ENCODE peak calls at places on chromosome 9, in five cellular contexts. P is fibroblast of the aortic adventitia; Q is mammary epithelial cell; W is CD8-positive, alpha-beta T cell; G is upper lobe of right lung. O is an unnamed sample.

GRCh38 chr9:132769895-132770774 is 99.9 kb downstream of the GTF3C4 start:
- DNase-seq in P (peak; percentile 53), G (peak; percentile 87), Q (peak; percentile 31), W (peak; percentile 28), O (no peak)

GRCh38 chr9:97487107-97487506 is 14.4 kb upstream of the TMOD1 start:
- DNase-seq in G (no peak), W (no peak), P (no peak), Q (peak; percentile 49), O (no peak)

GRCh38 chr9:129319076-129319937 is 141.2 kb upstream of the IER5L start:
- DNase-seq in W (no peak), P (no peak), G (peak; percentile 63), Q (no peak), O (peak; percentile 80)

GRCh38 chr9:37676411-37676830 is 25.7 kb downstream of the FRMPD1 start:
- DNase-seq in G (no peak), P (no peak), Q (no peak), W (no peak), O (peak; percentile 56)

GRCh38 chr9:91489391-91489899 is 65.8 kb upstream of the NFIL3 start:
- DNase-seq in P (peak; percentile 72), Q (no peak), W (no peak), G (no peak), O (no peak)

GRCh38 chr9:83706703-83707517 is 848 bp downstream of the UBQLN1 start:
- DNase-seq in W (peak; percentile 21), P (no peak), Q (peak; percentile 12), G (peak; percentile 72), O (peak; percentile 51)

GRCh38 chr9:86079421-86080111 is 19.8 kb downstream of the GOLM1 start:
- DNase-seq in Q (no peak), W (no peak), G (no peak), P (peak; percentile 37), O (no peak)

GRCh38 chr9:21624675-21625477 is 142.8 kb upstream of the IFNE start:
- DNase-seq in W (no peak), Q (no peak), P (no peak), G (no peak), O (no peak)

GRCh38 chr9:38380872-38381534 is 11.5 kb upstream of the ALDH1B1 start:
- DNase-seq in W (no peak), P (no peak), G (no peak), Q (no peak), O (no peak)

GRCh38 chr9:90773593-90773992 is 28.0 kb upstream of the SYK start:
- DNase-seq in G (no peak), P (no peak), W (no peak), Q (peak; percentile 9), O (peak; percentile 64)

GRCh38 chr9:97900738-97901565 is 21.3 kb downstream of the TRMO start:
- DNase-seq in W (no peak), P (peak; percentile 73), G (no peak), Q (peak; percentile 36), O (peak; percentile 37)

GRCh38 chr9:114261987-114262386 is 60.9 kb upstream of the ORM1 start:
- DNase-seq in Q (no peak), W (no peak), P (no peak), G (no peak), O (peak; percentile 98)

GRCh38 chr9:93119953-93120845 is 13.9 kb downstream of the NINJ1 start:
- DNase-seq in G (peak; percentile 97), Q (peak; percentile 92), W (no peak), P (peak; percentile 94), O (no peak)

GRCh38 chr9:36025751-36026150 is 11.0 kb upstream of the RECK start:
- DNase-seq in G (no peak), P (no peak), Q (peak; percentile 76), W (no peak), O (no peak)

GRCh38 chr9:116115731-116116353 is 37.7 kb upstream of the PAPPA start:
- DNase-seq in W (no peak), P (peak; percentile 85), Q (no peak), G (no peak), O (no peak)

GRCh38 chr9:2195211-2195610 is 180.1 kb downstream of the SMARCA2 start:
- DNase-seq in G (no peak), P (no peak), W (no peak), Q (no peak), O (no peak)

GRCh38 chr9:131677445-131678180 is 62.3 kb downstream of the RAPGEF1 start:
- DNase-seq in Q (no peak), P (peak; percentile 78), G (no peak), W (no peak), O (no peak)

GRCh38 chr9:35566417-35566816 is 38.6 kb upstream of the TESK1 start:
- DNase-seq in P (peak; percentile 31), G (no peak), W (no peak), Q (no peak), O (no peak)

GRCh38 chr9:89615661-89616060 is 10.8 kb downstream of the GADD45G start:
- DNase-seq in G (no peak), Q (no peak), P (no peak), W (no peak), O (peak; percentile 31)

GRCh38 chr9:105912157-105912867 is 218.0 kb downstream of the TMEM38B start:
- DNase-seq in Q (no peak), P (no peak), W (no peak), G (no peak), O (no peak)

GRCh38 chr9:77210116-77210515 is 32.8 kb downstream of the VPS13A start:
- DNase-seq in Q (no peak), G (no peak), P (no peak), W (no peak), O (no peak)

GRCh38 chr9:20551236-20551635 is 71.1 kb downstream of the MLLT3 start:
- DNase-seq in P (no peak), W (no peak), G (no peak), Q (peak; percentile 58), O (no peak)

GRCh38 chr9:22240619-22241018 is 206.0 kb upstream of the DMRTA1 start:
- DNase-seq in G (no peak), P (peak; percentile 61), Q (peak; percentile 78), W (no peak), O (no peak)

GRCh38 chr9:119252671-119253299 is 116.5 kb downstream of the BRINP1 start:
- DNase-seq in G (no peak), W (no peak), Q (no peak), P (no peak), O (no peak)

GRCh38 chr9:695252-695651 is 146.2 kb upstream of the DMRT1 start:
- DNase-seq in Q (no peak), P (no peak), G (no peak), W (no peak), O (no peak)

GRCh38 chr9:81717747-81718077 is 28.4 kb upstream of the TLE1 start:
- DNase-seq in W (no peak), G (no peak), P (no peak), Q (peak; percentile 50), O (no peak)

GRCh38 chr9:80503692-80504400 is 932.1 kb downstream of the TLE4 start:
- DNase-seq in W (no peak), P (no peak), G (no peak), Q (no peak), O (no peak)

GRCh38 chr9:130963337-130963908 is 24.4 kb upstream of the FIBCD1 start:
- DNase-seq in P (no peak), G (no peak), Q (no peak), W (no peak), O (no peak)

GRCh38 chr9:74803366-74804017 is 84.2 kb downstream of the TRPM6 start:
- DNase-seq in W (no peak), Q (peak; percentile 48), G (no peak), P (no peak), O (no peak)

GRCh38 chr9:133305731-133306130 is 30.3 kb downstream of the SURF6 start:
- DNase-seq in G (no peak), P (no peak), W (no peak), Q (no peak), O (no peak)

GRCh38 chr9:104808030-104808614 is 44.2 kb downstream of the NIPSNAP3B start:
- DNase-seq in W (no peak), P (peak; percentile 77), G (no peak), Q (peak; percentile 19), O (peak; percentile 60)
- TF ChIP-seq CTCF in W (no peak), P (peak; percentile 53), G (peak; percentile 9), Q (peak; percentile 4), O (peak; percentile 62)

GRCh38 chr9:117414906-117415583 is at the start of gene ASTN2:
- DNase-seq in G (no peak), Q (no peak), W (no peak), P (no peak), O (peak; percentile 84)

GRCh38 chr9:117412841-117413240 is 2.0 kb downstream of the ASTN2 start:
- DNase-seq in G (no peak), Q (no peak), W (no peak), P (no peak), O (no peak)

GRCh38 chr9:117414220-117414905 is 494 bp downstream of the ASTN2 start:
- DNase-seq in G (peak; percentile 64), P (peak; percentile 1), W (no peak), Q (peak; percentile 18), O (peak; percentile 79)

GRCh38 chr9:117412006-117412715 is 2.7 kb downstream of the ASTN2 start:
- DNase-seq in Q (no peak), G (no peak), W (no peak), P (no peak), O (peak; percentile 82)

GRCh38 chr9:117413346-117414219 is 1.3 kb downstream of the ASTN2 start:
- DNase-seq in Q (peak; percentile 1), W (no peak), G (no peak), P (no peak), O (peak; percentile 83)
- TF ChIP-seq CTCF in Q (no peak), W (no peak), G (no peak), P (no peak), O (peak; percentile 36)

GRCh38 chr9:134418354-134418753 is 92.1 kb downstream of the RXRA start:
- DNase-seq in P (no peak), G (no peak), Q (no peak), W (no peak), O (no peak)

GRCh38 chr9:134418986-134419683 is 92.9 kb downstream of the RXRA start:
- DNase-seq in Q (no peak), W (no peak), G (no peak), P (no peak), O (no peak)

GRCh38 chr9:134420281-134420835 is 94.1 kb downstream of the RXRA start:
- DNase-seq in G (no peak), W (no peak), Q (no peak), P (no peak), O (no peak)

GRCh38 chr9:134420974-134421432 is 94.7 kb downstream of the RXRA start:
- DNase-seq in P (no peak), Q (no peak), G (no peak), W (no peak), O (no peak)

GRCh38 chr9:134419684-134420076 is 93.4 kb downstream of the RXRA start:
- DNase-seq in W (no peak), Q (no peak), G (no peak), P (no peak), O (peak; percentile 83)
- TF ChIP-seq CTCF in W (no peak), Q (peak; percentile 33), G (no peak), P (no peak), O (peak; percentile 82)

GRCh38 chr9:6488395-6488794 is 75.4 kb downstream of the UHRF2 start:
- DNase-seq in P (no peak), Q (no peak), G (no peak), W (no peak), O (no peak)
- TF ChIP-seq CTCF in P (no peak), Q (no peak), G (no peak), W (no peak), O (peak; percentile 1)